ENCODE peak calls at places on chromosomes 3 and 15, in seven cellular contexts. One of them, this sample, is unnamed.

GRCh38 chr3:87595798-87596197 is 319.4 kb upstream of the POU1F1 start:
- DNase-seq in nucleus accumbens: no peak
- DNase-seq in Caco-2: no peak
- DNase-seq in suprapubic skin: no peak
- DNase-seq in keratinocyte: no peak
- DNase-seq in lower lobe of right lung: no peak
- DNase-seq in T-helper 9 cell: no peak
- DNase-seq in this sample: peak; percentile 55

GRCh38 chr15:40825661-40826088 is 2.8 kb downstream of the PPP1R14D start:
- DNase-seq in keratinocyte: no peak
- DNase-seq in lower lobe of right lung: no peak
- DNase-seq in Caco-2: peak; percentile 84
- DNase-seq in nucleus accumbens: no peak
- DNase-seq in suprapubic skin: no peak
- DNase-seq in T-helper 9 cell: no peak
- DNase-seq in this sample: peak; percentile 86

GRCh38 chr3:157078131-157078835 is 81.7 kb downstream of the CCNL1 start:
- DNase-seq in suprapubic skin: no peak
- DNase-seq in nucleus accumbens: no peak
- DNase-seq in T-helper 9 cell: no peak
- DNase-seq in Caco-2: no peak
- DNase-seq in keratinocyte: no peak
- DNase-seq in lower lobe of right lung: no peak
- DNase-seq in this sample: no peak

GRCh38 chr3:178583963-178584575 is 47.8 kb downstream of the KCNMB2 start:
- DNase-seq in keratinocyte: no peak
- DNase-seq in lower lobe of right lung: no peak
- DNase-seq in Caco-2: no peak
- DNase-seq in T-helper 9 cell: no peak
- DNase-seq in nucleus accumbens: no peak
- DNase-seq in suprapubic skin: no peak
- DNase-seq in this sample: no peak

GRCh38 chr3:38000242-38000916 is 9.8 kb downstream of the VILL start:
- DNase-seq in lower lobe of right lung: no peak
- DNase-seq in Caco-2: peak; percentile 26
- DNase-seq in suprapubic skin: no peak
- DNase-seq in nucleus accumbens: no peak
- DNase-seq in T-helper 9 cell: no peak
- DNase-seq in keratinocyte: no peak
- DNase-seq in this sample: no peak

GRCh38 chr3:183260167-183260904 is 7.3 kb downstream of the B3GNT5 start:
- DNase-seq in lower lobe of right lung: no peak
- DNase-seq in keratinocyte: no peak
- DNase-seq in T-helper 9 cell: no peak
- DNase-seq in suprapubic skin: no peak
- DNase-seq in nucleus accumbens: no peak
- DNase-seq in Caco-2: no peak
- DNase-seq in this sample: peak; percentile 30

GRCh38 chr15:71386448-71387236 is 271.4 kb downstream of the THSD4 start:
- DNase-seq in keratinocyte: no peak
- DNase-seq in Caco-2: no peak
- DNase-seq in lower lobe of right lung: no peak
- DNase-seq in nucleus accumbens: no peak
- DNase-seq in T-helper 9 cell: no peak
- DNase-seq in suprapubic skin: no peak
- DNase-seq in this sample: no peak

GRCh38 chr3:20478407-20478806 is 292.4 kb upstream of the SGO1 start:
- DNase-seq in lower lobe of right lung: no peak
- DNase-seq in suprapubic skin: no peak
- DNase-seq in Caco-2: no peak
- DNase-seq in keratinocyte: no peak
- DNase-seq in nucleus accumbens: no peak
- DNase-seq in T-helper 9 cell: no peak
- DNase-seq in this sample: no peak

GRCh38 chr15:85049805-85050204 is 68.1 kb downstream of the PDE8A start:
- DNase-seq in keratinocyte: no peak
- DNase-seq in lower lobe of right lung: no peak
- DNase-seq in Caco-2: no peak
- DNase-seq in nucleus accumbens: no peak
- DNase-seq in T-helper 9 cell: no peak
- DNase-seq in suprapubic skin: no peak
- DNase-seq in this sample: no peak

GRCh38 chr15:96053039-96054021 is 277.2 kb upstream of the NR2F2 start:
- DNase-seq in suprapubic skin: no peak
- DNase-seq in keratinocyte: no peak
- DNase-seq in lower lobe of right lung: peak; percentile 70
- DNase-seq in T-helper 9 cell: no peak
- DNase-seq in nucleus accumbens: no peak
- DNase-seq in Caco-2: peak; percentile 76
- DNase-seq in this sample: peak; percentile 22

GRCh38 chr3:107598926-107599754 is 76.4 kb downstream of the BBX start:
- DNase-seq in lower lobe of right lung: peak; percentile 55
- DNase-seq in T-helper 9 cell: peak; percentile 18
- DNase-seq in suprapubic skin: no peak
- DNase-seq in nucleus accumbens: peak; percentile 51
- DNase-seq in keratinocyte: no peak
- DNase-seq in Caco-2: no peak
- DNase-seq in this sample: peak; percentile 68

GRCh38 chr3:160676547-160677303 is at the start of gene ARL14:
- DNase-seq in nucleus accumbens: no peak
- DNase-seq in T-helper 9 cell: no peak
- DNase-seq in Caco-2: peak; percentile 54
- DNase-seq in suprapubic skin: no peak
- DNase-seq in keratinocyte: peak; percentile 68
- DNase-seq in lower lobe of right lung: no peak
- DNase-seq in this sample: peak; percentile 83

GRCh38 chr3:184337315-184337714 is at the start of gene FAM131A:
- DNase-seq in keratinocyte: no peak
- DNase-seq in suprapubic skin: no peak
- DNase-seq in lower lobe of right lung: no peak
- DNase-seq in nucleus accumbens: peak; percentile 77
- DNase-seq in Caco-2: no peak
- DNase-seq in T-helper 9 cell: no peak
- DNase-seq in this sample: no peak

GRCh38 chr3:179436517-179436916 is 14.8 kb downstream of the GNB4 start:
- DNase-seq in Caco-2: no peak
- DNase-seq in keratinocyte: no peak
- DNase-seq in T-helper 9 cell: no peak
- DNase-seq in suprapubic skin: no peak
- DNase-seq in nucleus accumbens: no peak
- DNase-seq in lower lobe of right lung: no peak
- DNase-seq in this sample: no peak

GRCh38 chr3:87987952-87988351 is 70.9 kb downstream of the CGGBP1 start:
- DNase-seq in suprapubic skin: no peak
- DNase-seq in nucleus accumbens: no peak
- DNase-seq in keratinocyte: no peak
- DNase-seq in Caco-2: no peak
- DNase-seq in lower lobe of right lung: no peak
- DNase-seq in T-helper 9 cell: no peak
- DNase-seq in this sample: no peak

GRCh38 chr3:10808974-10809373 is 7.1 kb upstream of the SLC6A11 start:
- DNase-seq in nucleus accumbens: no peak
- DNase-seq in T-helper 9 cell: no peak
- DNase-seq in Caco-2: no peak
- DNase-seq in keratinocyte: no peak
- DNase-seq in lower lobe of right lung: no peak
- DNase-seq in suprapubic skin: no peak
- DNase-seq in this sample: no peak

GRCh38 chr3:99846472-99846871 is 28.8 kb downstream of the CMSS1 start:
- DNase-seq in suprapubic skin: no peak
- DNase-seq in lower lobe of right lung: no peak
- DNase-seq in keratinocyte: no peak
- DNase-seq in nucleus accumbens: no peak
- DNase-seq in Caco-2: no peak
- DNase-seq in T-helper 9 cell: no peak
- DNase-seq in this sample: no peak

GRCh38 chr3:188338081-188338480 is 184.1 kb downstream of the LPP start:
- DNase-seq in lower lobe of right lung: no peak
- DNase-seq in keratinocyte: no peak
- DNase-seq in T-helper 9 cell: no peak
- DNase-seq in nucleus accumbens: no peak
- DNase-seq in Caco-2: no peak
- DNase-seq in suprapubic skin: no peak
- DNase-seq in this sample: no peak

This sample was measured in colonic mucosa.